ENCODE peak calls at places on chromosomes 7 and 10, in ten cellular contexts. A, C, Z, Y, T, I, E, N, S and O are unnamed samples.

GRCh38 chr7:87604264-87604663 is 3.6 kb upstream of the ABCB1 start:
- DNase-seq in N (no peak), C (no peak), E (no peak), A (no peak), Y (no peak), Z (no peak), S (no peak), T (no peak), I (no peak), O (no peak)

GRCh38 chr10:47154762-47155161 is 145.2 kb upstream of the GDF10 start:
- DNase-seq in I (no peak), T (no peak), Y (no peak), E (no peak), N (no peak), Z (no peak), A (no peak), S (no peak), C (no peak), O (no peak)

GRCh38 chr10:92408017-92408361 is 117.0 kb downstream of the MARCHF5 start:
- DNase-seq in E (no peak), S (no peak), I (no peak), A (no peak), N (no peak), T (no peak), C (no peak), Z (no peak), Y (no peak), O (no peak)

GRCh38 chr7:47327698-47328391 is 254.1 kb downstream of the TNS3 start:
- DNase-seq in C (peak), I (peak), S (no peak), A (peak), Y (no peak), Z (peak), E (peak), T (peak), N (no peak), O (peak)

GRCh38 chr7:42014625-42015412 is 222.2 kb downstream of the GLI3 start:
- DNase-seq in C (no peak), T (peak), A (no peak), Y (no peak), S (peak), E (peak), Z (peak), I (no peak), N (peak), O (peak)

GRCh38 chr7:130910949-130911944 is 177.2 kb upstream of the KLF14 start:
- DNase-seq in I (no peak), N (no peak), C (no peak), A (no peak), S (no peak), Z (peak), T (no peak), E (peak), Y (no peak), O (no peak)

GRCh38 chr10:130935897-130936550 is 375.5 kb downstream of the TCERG1L start:
- DNase-seq in E (no peak), Z (no peak), Y (no peak), T (no peak), A (no peak), N (no peak), C (no peak), S (no peak), I (no peak), O (no peak)

GRCh38 chr10:14282271-14282670 is 48.5 kb downstream of the FRMD4A start:
- DNase-seq in S (no peak), Z (no peak), E (peak), A (no peak), N (no peak), I (no peak), T (peak), C (no peak), Y (no peak), O (peak)

GRCh38 chr7:128932862-128933821 is 4.6 kb upstream of the IRF5 start:
- DNase-seq in A (no peak), N (peak), C (no peak), Z (no peak), S (no peak), E (peak), I (no peak), T (no peak), Y (no peak), O (no peak)

GRCh38 chr10:58590152-58590551 is 77.5 kb downstream of the BICC1 start:
- DNase-seq in S (no peak), Z (no peak), Y (no peak), C (no peak), T (peak), I (peak), E (peak), N (no peak), A (no peak), O (peak)

GRCh38 chr10:75396861-75397570 is 4.5 kb downstream of the ZNF503 start:
- DNase-seq in C (no peak), S (no peak), I (no peak), E (no peak), T (peak), A (no peak), Z (no peak), N (no peak), Y (no peak), O (no peak)

GRCh38 chr7:106679153-106679931 is 18.4 kb upstream of the CCDC71L start:
- DNase-seq in A (no peak), T (peak), Z (no peak), I (peak), Y (no peak), S (no peak), N (no peak), C (no peak), E (peak), O (no peak)

GRCh38 chr7:86058649-86059048 is 585.1 kb upstream of the GRM3 start:
- DNase-seq in Z (no peak), S (no peak), Y (no peak), C (no peak), I (no peak), N (no peak), T (no peak), E (no peak), A (no peak), O (no peak)

GRCh38 chr10:70797840-70798239 is 12.7 kb upstream of the TBATA start:
- DNase-seq in I (no peak), N (no peak), Y (no peak), S (no peak), E (no peak), A (no peak), Z (no peak), T (no peak), C (no peak), O (no peak)

GRCh38 chr7:116726713-116727431 is 54.9 kb downstream of the MET start:
- DNase-seq in N (no peak), E (no peak), Z (no peak), A (no peak), C (no peak), Y (no peak), I (no peak), T (peak), S (no peak), O (no peak)

GRCh38 chr7:92156976-92157375 is 22.0 kb downstream of the LRRD1 start:
- DNase-seq in E (no peak), C (no peak), A (no peak), S (no peak), Z (no peak), I (no peak), Y (no peak), N (no peak), T (no peak), O (no peak)

GRCh38 chr7:94284120-94284519 is 110.6 kb upstream of the COL1A2 start:
- DNase-seq in Z (no peak), T (no peak), S (no peak), C (no peak), N (no peak), E (no peak), Y (no peak), I (no peak), A (no peak), O (no peak)

GRCh38 chr10:33095867-33096479 is 137.9 kb upstream of the ITGB1 start:
- DNase-seq in C (no peak), T (no peak), Y (no peak), N (no peak), Z (no peak), S (no peak), E (no peak), A (no peak), I (no peak), O (no peak)

GRCh38 chr10:27741173-27742091 is 4.2 kb downstream of the MKX start:
- DNase-seq in S (no peak), N (no peak), C (peak), E (no peak), Y (no peak), A (no peak), T (no peak), Z (no peak), I (no peak), O (no peak)

GRCh38 chr10:116073451-116073850 is 199.6 kb downstream of the GFRA1 start:
- DNase-seq in T (no peak), I (no peak), S (no peak), N (no peak), A (no peak), Y (no peak), C (no peak), E (no peak), Z (no peak), O (no peak)

GRCh38 chr7:148963583-148964509 is 64.5 kb downstream of the PDIA4 start:
- DNase-seq in N (no peak), Y (no peak), S (no peak), I (no peak), Z (no peak), C (no peak), A (peak), E (peak), T (peak), O (no peak)

GRCh38 chr7:133699390-133699789 is 427.8 kb upstream of the LRGUK start:
- DNase-seq in N (no peak), E (no peak), C (no peak), Y (no peak), I (no peak), Z (no peak), A (no peak), S (no peak), T (no peak), O (no peak)

GRCh38 chr10:110643670-110644597 is at the start of gene RBM20:
- DNase-seq in S (no peak), I (no peak), Y (peak), C (peak), E (no peak), T (peak), A (no peak), Z (peak), N (no peak), O (peak)

GRCh38 chr10:70176441-70176840 is 6.1 kb upstream of the SAR1A start:
- DNase-seq in N (no peak), E (no peak), I (no peak), T (no peak), Y (no peak), Z (no peak), C (no peak), S (no peak), A (no peak), O (no peak)

GRCh38 chr10:634256-634655 is 55.2 kb downstream of the DIP2C start:
- DNase-seq in S (no peak), C (no peak), Y (no peak), E (peak), I (no peak), N (no peak), T (no peak), A (no peak), Z (no peak), O (no peak)

GRCh38 chr7:55250313-55250712 is 114.8 kb upstream of the LANCL2 start:
- DNase-seq in N (no peak), C (no peak), Z (peak), S (no peak), Y (no peak), E (peak), A (no peak), T (peak), I (no peak), O (peak)

GRCh38 chr7:76023002-76023401 is 24.8 kb downstream of the STYXL1 start:
- DNase-seq in I (no peak), N (peak), T (no peak), C (no peak), S (no peak), Y (no peak), E (no peak), Z (no peak), A (no peak), O (no peak)

GRCh38 chr10:6383099-6383812 is 180.5 kb downstream of the PFKFB3 start:
- DNase-seq in I (peak), A (no peak), Y (no peak), E (peak), N (no peak), S (no peak), C (peak), Z (no peak), T (peak), O (peak)

GRCh38 chr7:12595148-12595547 is 24.6 kb downstream of the SCIN start:
- DNase-seq in C (no peak), E (no peak), N (no peak), Z (no peak), Y (no peak), A (no peak), T (no peak), S (no peak), I (no peak), O (no peak)